ENCODE peak calls at places on chromosomes 3 and 15, in six cellular contexts. E is Caki2, A is globus pallidus, M is tibial nerve, D is NCI-H1092, X is head of caudate nucleus. G is an unnamed sample.

GRCh38 chr15:84661001-84661400 is 3.0 kb upstream of the NMB start:
- DNase-seq in D (no peak), M (no peak), X (no peak), A (no peak), E (no peak), G (no peak)

GRCh38 chr3:9088431-9089353 is 125.4 kb upstream of the RAD18 start:
- DNase-seq in E (peak), X (peak), A (peak), M (no peak), D (no peak), G (no peak)

GRCh38 chr15:70783610-70784021 is 20.3 kb upstream of the UACA start:
- DNase-seq in E (peak), A (no peak), M (no peak), X (no peak), D (no peak), G (no peak)

GRCh38 chr3:188947983-188948657 is 223.7 kb upstream of the TPRG1 start:
- DNase-seq in M (peak), A (peak), E (peak), D (peak), X (peak), G (no peak)

GRCh38 chr3:129597792-129598381 is 8.6 kb downstream of the PLXND1 start:
- DNase-seq in D (no peak), A (peak), X (peak), E (no peak), M (no peak), G (no peak)

GRCh38 chr3:174318146-174318545 is 541.0 kb upstream of the NAALADL2 start:
- DNase-seq in X (no peak), D (no peak), E (no peak), A (no peak), M (no peak), G (no peak)

GRCh38 chr3:2099779-2100191 is 1.1 kb downstream of the CNTN4 start:
- DNase-seq in D (no peak), E (no peak), A (no peak), X (peak), M (no peak), G (no peak)

GRCh38 chr3:129616713-129617112 is 10.2 kb upstream of the PLXND1 start:
- DNase-seq in A (no peak), D (no peak), E (no peak), M (no peak), X (no peak), G (no peak)

GRCh38 chr3:37991109-37991508 is 523 bp downstream of the VILL start:
- DNase-seq in M (no peak), X (no peak), D (no peak), E (no peak), A (no peak), G (no peak)

GRCh38 chr3:195899701-195900425 is 8.5 kb downstream of the TNK2 start:
- DNase-seq in D (no peak), M (no peak), X (no peak), E (no peak), A (no peak), G (no peak)

GRCh38 chr15:37764733-37765191 is 169.7 kb upstream of the TMCO5A start:
- DNase-seq in A (peak), X (no peak), D (peak), M (no peak), E (peak), G (peak)

GRCh38 chr15:97902140-97902780 is 58.2 kb upstream of the ARRDC4 start:
- DNase-seq in D (no peak), X (no peak), E (peak), M (no peak), A (no peak), G (peak)

GRCh38 chr15:74311734-74312444 is 55.6 kb downstream of the CYP11A1 start:
- DNase-seq in D (peak), X (no peak), M (no peak), E (no peak), A (no peak), G (no peak)

GRCh38 chr15:36737430-36737891 is 158.0 kb downstream of the CDIN1 start:
- DNase-seq in X (no peak), A (no peak), D (no peak), E (peak), M (no peak), G (peak)

GRCh38 chr15:44536298-44536961 is 517 bp upstream of the EIF3J start:
- DNase-seq in M (peak), A (peak), X (peak), D (peak), E (peak), G (peak)

GRCh38 chr3:23888617-23889228 is 28.1 kb downstream of the NKIRAS1 start:
- DNase-seq in M (no peak), E (peak), D (no peak), X (no peak), A (peak), G (no peak)

GRCh38 chr3:153051427-153052095 is 110.5 kb upstream of the RAP2B start:
- DNase-seq in D (no peak), X (no peak), M (no peak), A (no peak), E (peak), G (no peak)

GRCh38 chr3:123225557-123225956 is 23.8 kb downstream of the SEC22A start:
- DNase-seq in M (no peak), A (no peak), D (no peak), E (no peak), X (no peak), G (no peak)

GRCh38 chr15:41827880-41828746 is at the start of gene JMJD7:
- DNase-seq in A (peak), E (peak), M (peak), X (peak), D (peak), G (peak)

GRCh38 chr3:13228584-13228983 is 155.4 kb upstream of the IQSEC1 start:
- DNase-seq in M (no peak), D (no peak), E (no peak), X (no peak), A (no peak), G (no peak)

GRCh38 chr15:79035111-79035601 is 55.4 kb downstream of the RASGRF1 start:
- DNase-seq in E (peak), M (no peak), X (peak), A (no peak), D (no peak), G (no peak)

GRCh38 chr3:13727890-13728289 is 152.0 kb downstream of the WNT7A start:
- DNase-seq in D (no peak), X (no peak), M (no peak), E (no peak), A (no peak), G (no peak)

GRCh38 chr15:67193223-67194009 is 61.0 kb downstream of the AAGAB start:
- DNase-seq in M (no peak), X (no peak), A (no peak), E (no peak), D (no peak), G (no peak)

GRCh38 chr15:35557544-35557943 is 11.6 kb upstream of the DPH6 start:
- DNase-seq in A (no peak), M (no peak), E (peak), X (no peak), D (no peak), G (no peak)

GRCh38 chr3:186609247-186609868 is 3.5 kb upstream of the AHSG start:
- DNase-seq in X (no peak), M (no peak), A (no peak), E (peak), D (no peak), G (no peak)

GRCh38 chr15:69744421-69745162 is 292.0 kb downstream of the RPLP1 start:
- DNase-seq in A (no peak), X (no peak), D (no peak), E (no peak), M (no peak), G (no peak)

GRCh38 chr3:48130321-48130881 is 57.8 kb downstream of the CDC25A start:
- DNase-seq in X (peak), D (no peak), E (peak), A (peak), M (peak), G (peak)

GRCh38 chr3:71724584-71725278 is 471 bp downstream of the EIF4E3 start:
- DNase-seq in E (no peak), A (no peak), M (no peak), X (peak), D (no peak), G (no peak)

G was measured in foreskin melanocyte.